ENCODE peak calls at places on chromosomes 4 and X, in four cellular contexts. One of them, this sample, is unnamed. For H3K9me3, the result is how much of the 10 kb centered on the place peaks cover.

GRCh38 chr4:153514001-153514526 is 47.9 kb downstream of the TMEM131L start:
- DNase-seq in stomach: no peak
- DNase-seq in sigmoid colon: no peak
- DNase-seq in transverse colon: no peak
- DNase-seq in this sample: no peak

GRCh38 chr4:13432453-13432852 is 51.7 kb downstream of the RAB28 start:
- DNase-seq in stomach: no peak
- DNase-seq in sigmoid colon: no peak
- DNase-seq in transverse colon: no peak
- DNase-seq in this sample: no peak

GRCh38 chr4:44674471-44674870 is 3.7 kb upstream of the GUF1 start:
- DNase-seq in stomach: no peak
- DNase-seq in sigmoid colon: no peak
- DNase-seq in transverse colon: no peak
- DNase-seq in this sample: no peak

GRCh38 chrX:115939070-115939469 is 231.5 kb upstream of the AGTR2 start:
- DNase-seq in stomach: no peak
- DNase-seq in sigmoid colon: no peak
- DNase-seq in transverse colon: no peak
- DNase-seq in this sample: no peak

GRCh38 chrX:15107367-15107988 is 162.4 kb downstream of the ASB9 start:
- DNase-seq in stomach: no peak
- DNase-seq in sigmoid colon: no peak
- DNase-seq in transverse colon: no peak
- DNase-seq in this sample: no peak

GRCh38 chr4:53507671-53508286 is 83.5 kb downstream of the LNX1 start:
- DNase-seq in stomach: peak
- DNase-seq in sigmoid colon: peak
- DNase-seq in transverse colon: no peak
- DNase-seq in this sample: no peak

GRCh38 chrX:119685225-119686066 is 7.5 kb downstream of the SEPTIN6 start:
- DNase-seq in stomach: no peak
- DNase-seq in sigmoid colon: peak
- DNase-seq in transverse colon: no peak
- DNase-seq in this sample: no peak

GRCh38 chrX:118756111-118756510 is 28.7 kb downstream of the IL13RA1 start:
- DNase-seq in stomach: no peak
- DNase-seq in sigmoid colon: no peak
- DNase-seq in transverse colon: no peak
- DNase-seq in this sample: no peak

GRCh38 chrX:11244641-11245040 is 48.6 kb upstream of the AMELX start:
- DNase-seq in stomach: no peak
- DNase-seq in sigmoid colon: peak
- DNase-seq in transverse colon: no peak
- DNase-seq in this sample: peak

GRCh38 chrX:152520653-152521052 is 69.5 kb upstream of the GABRA3 start:
- DNase-seq in stomach: no peak
- DNase-seq in sigmoid colon: no peak
- DNase-seq in transverse colon: no peak
- DNase-seq in this sample: no peak

DNA sequence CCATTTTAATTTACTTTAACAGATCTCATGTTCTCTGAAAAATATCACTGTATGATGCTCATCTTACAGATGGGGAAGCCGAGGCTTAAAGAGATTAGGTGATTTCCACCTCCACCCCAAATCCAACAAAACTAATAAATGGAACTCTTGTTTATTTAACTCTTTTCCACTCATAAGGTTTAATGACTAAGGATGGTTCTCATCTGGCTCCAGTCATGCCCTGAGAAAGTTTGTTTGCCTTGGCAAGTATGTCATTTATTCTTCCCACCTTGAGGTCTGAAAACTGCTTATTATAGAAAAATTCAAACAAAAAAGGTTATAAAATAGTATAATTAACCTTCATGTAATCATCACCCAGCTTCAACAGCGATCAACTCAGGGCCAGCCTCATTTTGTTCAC is 56.3 kb downstream of the PPEF2 start:
- DNase-seq in stomach: no peak
- DNase-seq in sigmoid colon: no peak
- DNase-seq in transverse colon: no peak
- DNase-seq in this sample: no peak
- H3K27ac ChIP-seq in stomach: no peak
- H3K27ac ChIP-seq in sigmoid colon: no peak
- H3K27ac ChIP-seq in transverse colon: no peak
- H3K27ac ChIP-seq in this sample: no peak

GRCh38 chr4:37970702-37971101 is 10.5 kb downstream of the PTTG2 start:
- DNase-seq in stomach: peak
- DNase-seq in sigmoid colon: peak
- DNase-seq in transverse colon: peak
- DNase-seq in this sample: peak
- TF ChIP-seq POLR2AphosphoS5 in stomach: peak
- TF ChIP-seq POLR2AphosphoS5 in sigmoid colon: no peak
- TF ChIP-seq POLR2AphosphoS5 in transverse colon: peak
- TF ChIP-seq POLR2AphosphoS5 in this sample: peak

DNA sequence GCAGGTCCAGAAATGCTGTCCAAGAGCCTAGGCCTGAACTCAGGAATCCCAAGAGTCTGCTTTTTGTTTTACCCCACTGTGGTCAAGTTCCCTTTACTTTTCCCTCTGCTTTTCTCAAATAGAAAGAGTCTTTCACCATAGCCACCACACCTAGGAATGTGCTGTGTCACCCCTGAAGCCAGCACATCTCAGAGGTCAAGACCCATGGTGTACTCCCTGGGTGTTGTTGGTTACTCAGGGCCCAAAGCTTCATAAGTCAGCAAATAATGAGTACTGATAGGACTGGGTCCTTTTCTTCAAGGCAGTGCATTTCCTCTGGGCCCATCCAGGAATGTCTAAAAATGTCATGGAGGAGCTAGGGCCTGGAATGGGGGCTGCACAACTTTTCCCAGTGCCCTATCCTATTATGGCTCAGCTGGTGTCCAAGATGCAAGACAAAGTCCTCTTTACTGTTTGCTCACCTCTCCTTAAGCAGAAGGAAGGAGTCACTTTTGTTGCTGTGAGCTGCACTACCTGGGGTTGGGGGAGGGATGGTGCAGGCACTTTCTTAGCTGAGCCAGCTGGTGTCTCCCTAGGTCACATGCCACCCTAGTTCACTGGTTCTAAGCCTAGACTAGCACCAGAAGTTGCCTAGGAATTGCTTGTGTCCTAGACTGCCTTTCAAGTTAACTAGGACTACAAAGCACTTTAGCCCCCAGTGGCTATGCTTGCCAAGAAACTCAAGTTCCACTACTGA is 62.4 kb upstream of the RXFP1 start:
- DNase-seq in stomach: no peak
- DNase-seq in sigmoid colon: no peak
- DNase-seq in transverse colon: no peak
- DNase-seq in this sample: no peak
- H3K9me3 ChIP-seq in stomach: under half
- H3K9me3 ChIP-seq in sigmoid colon: under half
- H3K9me3 ChIP-seq in transverse colon: under half
- H3K9me3 ChIP-seq in this sample: under half

GRCh38 chr4:1307951-1308735 is 18.5 kb downstream of the MAEA start:
- DNase-seq in stomach: no peak
- DNase-seq in sigmoid colon: no peak
- DNase-seq in transverse colon: no peak
- DNase-seq in this sample: no peak
- H3K27ac ChIP-seq in stomach: no peak
- H3K27ac ChIP-seq in sigmoid colon: peak
- H3K27ac ChIP-seq in transverse colon: peak
- H3K27ac ChIP-seq in this sample: no peak

GRCh38 chr4:25879991-25880641 is 17.3 kb upstream of the SEL1L3 start:
- DNase-seq in stomach: no peak
- DNase-seq in sigmoid colon: no peak
- DNase-seq in transverse colon: no peak
- DNase-seq in this sample: no peak
- TF ChIP-seq POLR2AphosphoS5 in stomach: no peak
- TF ChIP-seq POLR2AphosphoS5 in sigmoid colon: no peak
- TF ChIP-seq POLR2AphosphoS5 in transverse colon: no peak
- TF ChIP-seq POLR2AphosphoS5 in this sample: no peak

DNA sequence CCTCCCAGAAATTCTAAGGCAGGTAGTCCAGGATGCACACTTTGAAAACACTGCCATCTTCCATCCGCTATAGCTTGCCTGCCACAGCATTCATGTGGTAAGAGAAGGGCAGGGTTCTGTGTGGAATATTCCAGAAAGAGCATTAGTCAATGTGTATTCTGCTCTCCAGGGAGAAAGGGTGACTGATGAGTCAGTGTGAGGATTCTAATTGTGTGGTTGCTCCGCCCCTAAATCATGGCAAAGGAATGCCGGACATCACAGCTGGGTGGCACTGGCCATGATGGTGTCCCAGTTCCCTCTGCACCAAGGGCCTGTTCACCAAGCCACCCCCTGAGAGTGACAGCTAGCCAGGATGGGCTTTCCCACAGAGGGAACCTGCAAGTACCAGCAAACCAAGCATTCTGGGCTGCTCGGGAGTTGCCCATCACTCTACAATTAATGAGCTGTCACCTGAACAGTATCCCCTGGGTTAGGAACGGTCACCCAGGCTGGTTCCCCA is 9.5 kb downstream of the IDS start:
- DNase-seq in stomach: no peak
- DNase-seq in sigmoid colon: no peak
- DNase-seq in transverse colon: no peak
- DNase-seq in this sample: no peak
- H3K9me3 ChIP-seq in stomach: under half
- H3K9me3 ChIP-seq in sigmoid colon: under half
- H3K9me3 ChIP-seq in transverse colon: under half
- H3K9me3 ChIP-seq in this sample: under half

DNA sequence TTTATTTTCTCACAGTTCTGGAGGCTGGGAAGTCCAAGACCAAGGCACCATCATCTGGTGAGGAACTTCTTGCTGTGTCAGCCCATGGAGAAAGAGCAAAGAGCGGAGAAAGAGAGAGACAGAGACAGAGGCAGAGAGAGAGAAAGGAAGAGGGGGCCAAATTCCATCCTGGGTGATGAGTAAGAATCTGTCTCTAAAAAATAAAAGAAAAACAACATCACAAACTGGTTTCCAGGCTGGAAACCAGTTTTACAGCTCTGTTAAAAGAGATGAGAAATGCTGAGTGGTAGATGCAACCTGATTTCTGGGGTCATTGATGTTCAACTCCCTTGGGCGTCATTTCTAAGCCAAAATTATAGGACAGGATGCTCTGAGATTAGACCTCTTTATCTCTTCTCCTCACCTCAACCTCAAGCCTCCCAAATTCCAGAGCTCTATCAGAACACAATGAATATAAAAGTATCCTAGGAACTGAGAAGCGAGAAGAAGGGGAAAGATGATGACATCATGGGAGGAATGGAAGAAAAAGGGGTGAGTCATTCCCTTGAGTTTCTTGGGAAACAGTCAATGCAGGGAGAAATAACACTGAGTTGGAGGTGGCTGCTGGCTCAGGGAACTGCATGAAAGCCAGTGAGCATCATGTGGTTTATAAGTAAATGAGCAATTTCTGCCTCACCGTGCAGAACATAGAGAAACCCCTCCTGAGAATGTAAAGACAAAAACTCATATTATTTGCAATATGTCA is 73.0 kb downstream of the SHOX start:
- DNase-seq in stomach: no peak
- DNase-seq in sigmoid colon: no peak
- DNase-seq in transverse colon: no peak
- DNase-seq in this sample: no peak
- H3K27ac ChIP-seq in stomach: no peak
- H3K27ac ChIP-seq in sigmoid colon: no peak
- H3K27ac ChIP-seq in transverse colon: no peak
- H3K27ac ChIP-seq in this sample: no peak

This sample was measured in prostate gland.